ENCODE peak calls at places on chromosomes 4 and X, in five cellular contexts. K, I, G, J and E are unnamed samples.

GRCh38 chr4:127610488-127610887 is 22.3 kb upstream of the INTU start:
- DNase-seq in I (no peak), G (no peak), J (no peak), K (no peak), E (no peak)

GRCh38 chrX:68807818-68808217 is 21.0 kb upstream of the EFNB1 start:
- DNase-seq in I (no peak), G (no peak), K (no peak), J (no peak), E (no peak)

GRCh38 chr4:64497526-64497925 is 88.3 kb upstream of the TECRL start:
- DNase-seq in K (no peak), J (no peak), G (no peak), I (no peak), E (no peak)

GRCh38 chr4:140046573-140046972 is 107.4 kb downstream of the MAML3 start:
- DNase-seq in I (no peak), J (no peak), K (no peak), G (no peak), E (no peak)

GRCh38 chr4:7659429-7660175 is 224.9 kb upstream of the PSAPL1 start:
- DNase-seq in J (no peak), G (peak; percentile 2), K (no peak), I (no peak), E (no peak)

GRCh38 chr4:181569553-181569952 is 673.6 kb upstream of the TENM3 start:
- DNase-seq in I (no peak), K (no peak), G (no peak), J (no peak), E (no peak)

GRCh38 chr4:79597266-79597665 is 189.2 kb upstream of the GK2 start:
- DNase-seq in I (no peak), K (no peak), J (no peak), G (no peak), E (no peak)

GRCh38 chr4:76074468-76074867 is at the start of gene ART3:
- DNase-seq in I (no peak), G (no peak), J (no peak), K (no peak), E (no peak)

GRCh38 chr4:1608821-1609500 is 75.2 kb downstream of the FAM53A start:
- DNase-seq in I (no peak), G (peak; percentile 16), K (no peak), J (no peak), E (no peak)

GRCh38 chr4:23268072-23268771 is 575.5 kb downstream of the GBA3 start:
- DNase-seq in G (no peak), K (no peak), J (no peak), I (no peak), E (no peak)

GRCh38 chrX:129679856-129680255 is 25.1 kb upstream of the APLN start:
- DNase-seq in G (no peak), K (peak; percentile 50), I (no peak), J (no peak), E (no peak)

GRCh38 chrX:137233478-137233877 is 199.7 kb upstream of the GPR101 start:
- DNase-seq in G (no peak), J (no peak), K (no peak), I (no peak), E (no peak)

GRCh38 chrX:106726485-106727437 is at the start of gene RNF128:
- DNase-seq in G (peak; percentile 30), J (no peak), K (peak; percentile 50), I (peak; percentile 51), E (no peak)

GRCh38 chrX:70592091-70592490 is 147.5 kb downstream of the DLG3 start:
- DNase-seq in J (no peak), K (no peak), I (no peak), G (no peak), E (no peak)

GRCh38 chr4:36224969-36225903 is 19.1 kb downstream of the ARAP2 start:
- DNase-seq in J (no peak), K (no peak), G (no peak), I (no peak), E (no peak)

GRCh38 chr4:26871611-26872010 is 11.0 kb downstream of the STIM2 start:
- DNase-seq in G (no peak), K (no peak), J (no peak), I (no peak), E (no peak)

GRCh38 chrX:623599-624323 is 6.8 kb upstream of the SHOX start:
- DNase-seq in K (peak; percentile 22), G (no peak), I (peak; percentile 20), J (no peak), E (peak; percentile 37)

GRCh38 chr4:139015948-139016451 is 419 bp downstream of the NOCT start:
- DNase-seq in J (no peak), I (no peak), G (peak; percentile 64), K (no peak), E (no peak)

GRCh38 chr4:94412019-94413017 is 39.4 kb upstream of the PDLIM5 start:
- DNase-seq in K (no peak), J (no peak), G (no peak), I (no peak), E (no peak)

GRCh38 chr4:82865592-82865991 is 25.4 kb downstream of the SEC31A start:
- DNase-seq in I (no peak), G (no peak), J (no peak), K (no peak), E (no peak)

GRCh38 chr4:6419452-6420028 is 52.9 kb downstream of the PPP2R2C start:
- DNase-seq in K (no peak), J (peak; percentile 46), G (no peak), I (no peak), E (no peak)

GRCh38 chr4:147837435-147837834 is 105.5 kb downstream of the ARHGAP10 start:
- DNase-seq in J (no peak), I (no peak), K (no peak), G (no peak), E (no peak)

GRCh38 chr4:157701695-157701994 is 471.2 kb downstream of the GASK1B start:
- DNase-seq in G (no peak), I (no peak), K (no peak), J (no peak), E (no peak)

GRCh38 chr4:183986645-183987528 is 81.8 kb downstream of the STOX2 start:
- DNase-seq in G (no peak), I (no peak), J (no peak), K (no peak), E (no peak)

GRCh38 chr4:81786063-81786763 is 314.5 kb upstream of the RASGEF1B start:
- DNase-seq in I (no peak), K (no peak), G (no peak), J (no peak), E (no peak)

GRCh38 chrX:120476714-120477113 is 7.6 kb upstream of the LAMP2 start:
- DNase-seq in J (no peak), G (no peak), K (no peak), I (no peak), E (no peak)

GRCh38 chr4:16887887-16888286 is 10.6 kb downstream of the LDB2 start:
- DNase-seq in I (no peak), G (no peak), K (no peak), J (no peak), E (no peak)

GRCh38 chr4:61445374-61446063 is 245.4 kb downstream of the ADGRL3 start:
- DNase-seq in G (no peak), J (no peak), I (no peak), K (no peak), E (no peak)

GRCh38 chr4:20483416-20483815 is 216.8 kb upstream of the PACRGL start:
- DNase-seq in I (no peak), J (no peak), K (no peak), G (no peak), E (no peak)

GRCh38 chr4:6179362-6179761 is 21.0 kb downstream of the JAKMIP1 start:
- DNase-seq in J (no peak), G (no peak), K (no peak), I (no peak), E (no peak)

GRCh38 chr4:128866691-128867090 is 57.2 kb downstream of the JADE1 start:
- DNase-seq in K (no peak), J (no peak), I (no peak), G (no peak), E (no peak)

GRCh38 chr4:64432674-64433073 is 23.4 kb upstream of the TECRL start:
- DNase-seq in I (no peak), K (no peak), G (no peak), J (no peak), E (no peak)

GRCh38 chr4:174036111-174036510 is 247.4 kb downstream of the FBXO8 start:
- DNase-seq in G (no peak), J (no peak), I (no peak), K (no peak), E (no peak)

GRCh38 chr4:105966046-105966445 is 70.8 kb downstream of the NPNT start:
- DNase-seq in I (no peak), G (no peak), K (no peak), J (no peak), E (no peak)